ENCODE peak calls at places on chromosomes 1 and 21, in six cellular contexts. X is iris pigment epithelial cell, Q is amniotic stem cell, A is HCEC 1CT, V is GM04504, K is colonic mucosa. Z is an unnamed sample.

GRCh38 chr21:15437873-15438272 is 291.9 kb upstream of the USP25 start:
- DNase-seq in Q (no peak), A (peak), X (peak), V (peak), K (no peak), Z (peak)

GRCh38 chr1:100606438-100606837 is 68.5 kb downstream of the GPR88 start:
- DNase-seq in A (peak), K (peak), X (peak), Q (no peak), V (no peak), Z (peak)

GRCh38 chr1:21149862-21150432 is 26.8 kb downstream of the EIF4G3 start:
- DNase-seq in A (peak), Q (peak), X (peak), V (peak), K (no peak), Z (peak)

GRCh38 chr1:151813271-151813977 is 8.2 kb upstream of the LINGO4 start:
- DNase-seq in Q (no peak), K (no peak), V (no peak), X (no peak), A (no peak), Z (no peak)

GRCh38 chr1:246198141-246198820 is 308.8 kb downstream of the SMYD3 start:
- DNase-seq in V (peak), A (no peak), X (no peak), Q (no peak), K (no peak), Z (no peak)

GRCh38 chr1:245550702-245551008 is 395.9 kb downstream of the KIF26B start:
- DNase-seq in V (no peak), Q (no peak), A (no peak), K (no peak), X (no peak), Z (no peak)

GRCh38 chr1:12546771-12547585 is 71.0 kb downstream of the DHRS3 start:
- DNase-seq in X (no peak), A (no peak), K (no peak), V (no peak), Q (no peak), Z (no peak)

GRCh38 chr1:37292789-37293188 is 181.6 kb upstream of the ZC3H12A start:
- DNase-seq in V (no peak), X (no peak), Q (no peak), A (no peak), K (no peak), Z (no peak)

GRCh38 chr1:75130312-75130677 is 3.9 kb upstream of the LHX8 start:
- DNase-seq in A (no peak), K (no peak), X (no peak), V (no peak), Q (no peak), Z (no peak)

GRCh38 chr1:161225178-161225533 is 704 bp upstream of the TOMM40L start:
- DNase-seq in A (no peak), X (no peak), Q (no peak), V (no peak), K (no peak), Z (no peak)

GRCh38 chr21:41319273-41319672 is 2.7 kb downstream of the FAM3B start:
- DNase-seq in Q (no peak), X (no peak), V (no peak), A (no peak), K (peak), Z (no peak)

Z was measured in kidney epithelial cell.